ENCODE peak calls at places on chromosome 12, in four cellular contexts. J is DMS 273 treated with DMSO at 0.1 percent for 48 hours; G is MCF 10A; K is stimulated activated CD4-positive, alpha-beta T cell treated with anti-CD3 and anti-CD28 coated beads, Interleukin-4, amount 100 ng/mL, for 24 hours. C is an unnamed sample.

GRCh38 chr12:121260091-121260490 is 36.4 kb downstream of the CAMKK2 start:
- DNase-seq in K (no peak), J (no peak), G (no peak), C (no peak)

GRCh38 chr12:106133136-106134087 is 5.3 kb downstream of the NUAK1 start:
- DNase-seq in K (no peak), J (no peak), G (no peak), C (no peak)

GRCh38 chr12:12327802-12328201 is 22.2 kb downstream of the MANSC1 start:
- DNase-seq in G (peak; percentile 66), K (peak; percentile 35), J (peak; percentile 25), C (peak; percentile 46)

GRCh38 chr12:50699940-50700339 is 64.0 kb upstream of the ATF1 start:
- DNase-seq in G (no peak), J (no peak), K (no peak), C (no peak)

GRCh38 chr12:86634706-86635410 is 378.7 kb upstream of the MGAT4C start:
- DNase-seq in J (no peak), K (no peak), G (peak; percentile 52), C (no peak)

GRCh38 chr12:122986258-122986871 is 5.9 kb downstream of the ARL6IP4 start:
- DNase-seq in K (no peak), G (no peak), J (no peak), C (no peak)

GRCh38 chr12:19220861-19221466 is 91.4 kb downstream of the PLEKHA5 start:
- DNase-seq in J (no peak), K (no peak), G (peak; percentile 60), C (no peak)

GRCh38 chr12:49626169-49626835 is 2.9 kb downstream of the PRPF40B start:
- DNase-seq in J (no peak), G (no peak), K (peak; percentile 50), C (no peak)

GRCh38 chr12:57890191-57891120 is 43.9 kb upstream of the CTDSP2 start:
- DNase-seq in K (no peak), G (peak; percentile 65), J (no peak), C (no peak)

GRCh38 chr12:3641428-3641883 is 111.5 kb downstream of the CRACR2A start:
- DNase-seq in K (no peak), G (peak; percentile 27), J (no peak), C (no peak)

GRCh38 chr12:64181504-64182291 is 40.4 kb downstream of the KICS2 start:
- DNase-seq in J (peak; percentile 38), G (peak; percentile 95), K (no peak), C (no peak)

GRCh38 chr12:87406926-87407325 is 622.3 kb downstream of the C12orf50 start:
- DNase-seq in J (no peak), G (no peak), K (no peak), C (no peak)

GRCh38 chr12:116427200-116427932 is 131.8 kb upstream of the MAP1LC3B2 start:
- DNase-seq in J (no peak), K (no peak), G (no peak), C (no peak)

GRCh38 chr12:46874642-46875041 is 48.8 kb upstream of the SLC38A4 start:
- DNase-seq in J (no peak), K (no peak), G (peak; percentile 32), C (no peak)

GRCh38 chr12:40853221-40853620 is 161.0 kb downstream of the CNTN1 start:
- DNase-seq in J (no peak), K (no peak), G (no peak), C (no peak)

GRCh38 chr12:79373896-79374499 is 316.8 kb downstream of the PAWR start:
- DNase-seq in J (no peak), K (no peak), G (peak; percentile 49), C (peak; percentile 20)

GRCh38 chr12:57461326-57461903 is 1.8 kb downstream of the GLI1 start:
- DNase-seq in J (no peak), K (no peak), G (peak; percentile 33), C (peak; percentile 51)

GRCh38 chr12:49043856-49044258 is 16.7 kb downstream of the KMT2D start:
- DNase-seq in J (no peak), G (peak; percentile 56), K (peak; percentile 81), C (peak; percentile 85)

GRCh38 chr12:105741786-105742566 is 396.8 kb downstream of the NUAK1 start:
- DNase-seq in K (no peak), G (peak; percentile 74), J (peak; percentile 44), C (no peak)

GRCh38 chr12:30026621-30027234 is 243.0 kb upstream of the TMTC1 start:
- DNase-seq in G (peak; percentile 70), J (no peak), K (no peak), C (no peak)

GRCh38 chr12:52757449-52758176 is 19.5 kb downstream of the KRT76 start:
- DNase-seq in G (no peak), J (no peak), K (no peak), C (no peak)

GRCh38 chr12:124510301-124510970 is 57.0 kb downstream of the NCOR2 start:
- DNase-seq in G (peak; percentile 60), J (no peak), K (no peak), C (peak; percentile 29)

GRCh38 chr12:124681779-124682391 is 114.5 kb upstream of the NCOR2 start:
- DNase-seq in J (no peak), K (no peak), G (peak; percentile 41), C (no peak)

GRCh38 chr12:43988838-43989560 is 153.1 kb downstream of the TMEM117 start:
- DNase-seq in J (no peak), G (peak; percentile 48), K (no peak), C (no peak)

GRCh38 chr12:53299101-53299453 is 418 bp upstream of the MYG1 start:
- DNase-seq in J (no peak), K (peak; percentile 56), G (peak; percentile 70), C (peak; percentile 59)

GRCh38 chr12:116389990-116390655 is 112.6 kb upstream of the MED13L start:
- DNase-seq in G (peak; percentile 99), J (no peak), K (no peak), C (no peak)